ENCODE peak calls at places on chromosomes 7 and 10, in seven cellular contexts. M, P, N, J, S, U and G are unnamed samples.

GRCh38 chr7:139758388-139758787 is 19.4 kb downstream of the HIPK2 start:
- DNase-seq in N (no peak), S (no peak), U (no peak), P (no peak), J (peak), M (no peak), G (no peak)

GRCh38 chr7:111232249-111233084 is 141.5 kb downstream of the LRRN3 start:
- DNase-seq in J (no peak), M (no peak), P (no peak), N (no peak), U (no peak), S (no peak), G (peak)

GRCh38 chr7:141128506-141128905 is 54.6 kb downstream of the TMEM178B start:
- DNase-seq in P (no peak), N (no peak), M (no peak), S (no peak), J (no peak), U (no peak), G (no peak)

GRCh38 chr10:8315619-8316021 is 261.1 kb downstream of the GATA3 start:
- DNase-seq in M (no peak), U (no peak), S (no peak), N (no peak), P (no peak), J (peak), G (no peak)

GRCh38 chr10:76998451-76998850 is 639.2 kb downstream of the KCNMA1 start:
- DNase-seq in M (no peak), U (no peak), S (no peak), J (peak), N (no peak), P (no peak), G (no peak)

GRCh38 chr10:110420401-110421193 is 77.1 kb upstream of the DUSP5 start:
- DNase-seq in S (peak), U (no peak), P (no peak), M (no peak), N (no peak), J (peak), G (no peak)

GRCh38 chr7:107768263-107768662 is 24.3 kb downstream of the CBLL1 start:
- DNase-seq in J (peak), N (no peak), M (no peak), P (no peak), U (no peak), S (no peak), G (no peak)

GRCh38 chr10:111986079-111986478 is 197.5 kb downstream of the GPAM start:
- DNase-seq in S (no peak), J (no peak), P (no peak), U (no peak), N (no peak), M (no peak), G (peak)

GRCh38 chr10:117542706-117543244 is at the start of gene EMX2:
- DNase-seq in U (no peak), N (no peak), M (no peak), P (no peak), J (peak), S (no peak), G (no peak)

GRCh38 chr10:58358947-58359346 is 24.1 kb downstream of the UBE2D1 start:
- DNase-seq in J (no peak), M (no peak), N (no peak), P (no peak), U (no peak), S (no peak), G (no peak)

GRCh38 chr7:75758491-75758890 is 13.5 kb downstream of the CCL26 start:
- DNase-seq in P (no peak), S (no peak), J (no peak), N (no peak), U (no peak), M (no peak), G (no peak)

GRCh38 chr7:111401516-111401915 is 160.8 kb downstream of the IMMP2L start:
- DNase-seq in M (no peak), U (no peak), J (no peak), P (no peak), S (no peak), N (no peak), G (no peak)

GRCh38 chr10:120850911-120851865 is at the start of gene WDR11:
- DNase-seq in S (peak), M (peak), U (peak), J (peak), N (peak), P (peak), G (peak)

GRCh38 chr10:47318706-47319105 is 3.5 kb upstream of the GDF2 start:
- DNase-seq in P (no peak), M (no peak), U (no peak), N (no peak), S (no peak), J (peak), G (no peak)

GRCh38 chr10:13417459-13418126 is 69.5 kb upstream of the SEPHS1 start:
- DNase-seq in M (no peak), S (no peak), N (no peak), U (no peak), J (no peak), P (no peak), G (no peak)

GRCh38 chr7:17500718-17501117 is 202.3 kb downstream of the AHR start:
- DNase-seq in M (no peak), U (no peak), S (no peak), N (no peak), J (no peak), P (no peak), G (no peak)

GRCh38 chr10:64959116-64959515 is 1437.9 kb downstream of the REEP3 start:
- DNase-seq in U (no peak), M (no peak), P (no peak), N (no peak), S (no peak), J (no peak), G (no peak)

GRCh38 chr10:69794673-69795072 is 7.0 kb upstream of the COL13A1 start:
- DNase-seq in M (no peak), U (no peak), S (no peak), J (no peak), N (no peak), P (no peak), G (no peak)

GRCh38 chr10:24381235-24382010 is 172.5 kb downstream of the KIAA1217 start:
- DNase-seq in N (no peak), U (no peak), P (no peak), J (no peak), M (no peak), S (no peak), G (no peak)

GRCh38 chr10:127878474-127879055 is 14.2 kb downstream of the CLRN3 start:
- DNase-seq in J (no peak), P (no peak), U (no peak), M (no peak), S (no peak), N (no peak), G (no peak)

GRCh38 chr7:74525881-74526280 is 72.2 kb downstream of the GTF2IRD1 start:
- DNase-seq in J (peak), N (no peak), U (no peak), P (no peak), S (no peak), M (no peak), G (no peak)

GRCh38 chr7:30247546-30248386 is 36.6 kb upstream of the ZNRF2 start:
- DNase-seq in U (no peak), M (no peak), P (no peak), J (peak), N (no peak), S (no peak), G (no peak)

GRCh38 chr7:151115836-151116418 is 29.7 kb downstream of the AGAP3 start:
- DNase-seq in S (no peak), U (no peak), M (no peak), N (no peak), P (no peak), J (no peak), G (no peak)

GRCh38 chr10:98646998-98647917 is 200.5 kb upstream of the HPS1 start:
- DNase-seq in J (peak), U (no peak), S (no peak), M (no peak), N (no peak), P (no peak), G (no peak)

GRCh38 chr7:155395176-155395797 is 62.6 kb upstream of the EN2 start:
- DNase-seq in J (peak), P (peak), S (peak), U (no peak), N (no peak), M (no peak), G (no peak)

GRCh38 chr7:69123003-69123402 is 475.3 kb upstream of the AUTS2 start:
- DNase-seq in N (no peak), J (no peak), M (no peak), P (no peak), S (no peak), U (no peak), G (no peak)